ENCODE peak calls at places on chromosomes 16 and 17, in ten cellular contexts. U is stomach, E is sigmoid colon, L is K562, T is HCT116, G is GM23338, Z is transverse colon, X is HL-60, Q is SK-N-SH, A is GM12892. J is an unnamed sample.

GRCh38 chr16:75801307-75801706 is 75.0 kb upstream of the CPHXL start:
- DNase-seq in Z (no peak), A (no peak), G (peak), U (no peak), E (no peak), X (no peak), T (no peak), L (no peak), Q (no peak), J (no peak)

GRCh38 chr16:81578015-81578554 is 133.5 kb downstream of the CMIP start:
- DNase-seq in Z (no peak), L (no peak), T (no peak), Q (no peak), U (no peak), A (no peak), G (no peak), E (no peak), X (no peak), J (no peak)

GRCh38 chr16:86992587-86992986 is 324.6 kb downstream of the C16orf95 start:
- DNase-seq in E (peak), Z (no peak), A (no peak), L (no peak), G (no peak), T (no peak), X (no peak), U (no peak), Q (no peak), J (no peak)

GRCh38 chr16:86500708-86501510 is 9.4 kb upstream of the FOXF1 start:
- DNase-seq in G (no peak), X (no peak), E (peak), Q (no peak), A (no peak), T (no peak), Z (no peak), U (no peak), L (no peak), J (no peak)

GRCh38 chr17:40541873-40542561 is 23.3 kb downstream of the CCR7 start:
- DNase-seq in U (no peak), E (no peak), L (no peak), T (no peak), G (no peak), Z (no peak), Q (no peak), A (no peak), X (no peak), J (no peak)

GRCh38 chr16:14634389-14634725 is 1.6 kb downstream of the BFAR start:
- DNase-seq in G (no peak), Z (peak), Q (no peak), E (no peak), U (no peak), L (no peak), T (no peak), X (no peak), A (no peak), J (no peak)

GRCh38 chr16:67246081-67246944 is 968 bp downstream of the FHOD1 start:
- DNase-seq in A (peak), Q (peak), T (peak), Z (peak), E (peak), G (peak), X (no peak), U (peak), L (peak), J (peak)

GRCh38 chr17:55811536-55811935 is 60.7 kb downstream of the PCTP start:
- DNase-seq in L (no peak), U (no peak), E (peak), T (no peak), Z (no peak), G (no peak), X (no peak), Q (no peak), A (no peak), J (no peak)

GRCh38 chr17:55177159-55177913 is 87.4 kb upstream of the HLF start:
- DNase-seq in E (no peak), Q (no peak), Z (no peak), T (no peak), A (no peak), U (no peak), X (no peak), G (peak), L (no peak), J (no peak)

GRCh38 chr16:81645303-81645702 is 133.8 kb upstream of the PLCG2 start:
- DNase-seq in U (no peak), Q (peak), A (no peak), L (no peak), Z (peak), G (no peak), E (peak), T (no peak), X (no peak), J (peak)

GRCh38 chr16:74487634-74488495 is 66.6 kb upstream of the CLEC18B start:
- DNase-seq in G (no peak), Z (no peak), A (no peak), X (no peak), L (no peak), E (no peak), T (no peak), U (no peak), Q (no peak), J (no peak)

GRCh38 chr17:10193632-10194031 is 4.8 kb downstream of the GAS7 start:
- DNase-seq in E (no peak), A (no peak), Z (no peak), Q (no peak), U (no peak), G (no peak), X (no peak), L (no peak), T (no peak), J (no peak)

GRCh38 chr17:13704333-13704732 is 102.6 kb upstream of the HS3ST3A1 start:
- DNase-seq in E (no peak), L (no peak), X (no peak), U (no peak), A (no peak), T (no peak), Q (no peak), Z (no peak), G (no peak), J (no peak)

GRCh38 chr17:28315846-28316705 is 2.9 kb upstream of the TMEM97 start:
- DNase-seq in X (no peak), U (no peak), Z (no peak), A (no peak), L (no peak), E (no peak), G (no peak), Q (no peak), T (no peak), J (no peak)

GRCh38 chr16:695355-696089 is 5.3 kb upstream of the WDR24 start:
- DNase-seq in X (no peak), T (no peak), Q (no peak), L (peak), A (peak), E (no peak), U (peak), G (peak), Z (peak), J (no peak)

GRCh38 chr17:10735821-10736220 is 6.0 kb upstream of the TMEM220 start:
- DNase-seq in L (no peak), G (no peak), T (no peak), Q (no peak), A (no peak), U (no peak), X (no peak), Z (no peak), E (no peak), J (peak)

GRCh38 chr17:14330492-14330920 is 29.6 kb downstream of the HS3ST3B1 start:
- DNase-seq in E (no peak), U (no peak), Z (peak), A (no peak), T (no peak), G (peak), X (no peak), Q (no peak), L (no peak), J (no peak)

GRCh38 chr17:5897320-5897911 is 172.8 kb upstream of the WSCD1 start:
- DNase-seq in X (no peak), T (no peak), U (no peak), E (no peak), A (no peak), Z (no peak), L (no peak), Q (no peak), G (peak), J (no peak)

GRCh38 chr17:50675627-50676026 is 32.1 kb downstream of the ANKRD40 start:
- DNase-seq in X (no peak), L (no peak), E (peak), Q (no peak), U (peak), G (no peak), Z (peak), A (no peak), T (no peak), J (no peak)

GRCh38 chr17:48814504-48814903 is 2.5 kb downstream of the TTLL6 start:
- DNase-seq in G (peak), Z (peak), A (peak), T (peak), Q (peak), X (no peak), L (peak), U (peak), E (no peak), J (no peak)

GRCh38 chr17:73872816-73873215 is 228.6 kb upstream of the SDK2 start:
- DNase-seq in Z (no peak), X (no peak), G (peak), E (no peak), Q (no peak), A (no peak), U (no peak), L (no peak), T (no peak), J (no peak)

GRCh38 chr17:75723201-75723930 is 2.1 kb downstream of the ITGB4 start:
- DNase-seq in T (no peak), Z (peak), E (no peak), U (peak), X (no peak), Q (no peak), G (no peak), A (no peak), L (no peak), J (no peak)

GRCh38 chr16:68370921-68371651 is 60.3 kb downstream of the PRMT7 start:
- DNase-seq in E (no peak), G (no peak), L (no peak), U (no peak), X (no peak), Z (no peak), T (no peak), Q (no peak), A (no peak), J (no peak)

GRCh38 chr17:14737984-14738651 is 437.2 kb downstream of the HS3ST3B1 start:
- DNase-seq in A (no peak), Z (peak), L (peak), T (no peak), G (peak), Q (no peak), X (peak), E (peak), U (peak), J (peak)

GRCh38 chr17:60103957-60104356 is 25.2 kb upstream of the HEATR6 start:
- DNase-seq in A (no peak), L (no peak), T (no peak), Q (no peak), X (no peak), E (no peak), G (no peak), U (no peak), Z (no peak), J (no peak)

GRCh38 chr17:1940810-1941185 is 84.3 kb downstream of the RTN4RL1 start:
- DNase-seq in A (no peak), X (no peak), G (no peak), L (no peak), Z (no peak), E (no peak), Q (no peak), T (no peak), U (no peak), J (no peak)

GRCh38 chr16:82094942-82095540 is 60.0 kb downstream of the HSD17B2 start:
- DNase-seq in Z (no peak), X (no peak), U (no peak), G (peak), L (no peak), E (no peak), T (no peak), Q (no peak), A (no peak), J (no peak)

GRCh38 chr17:76511562-76512365 is 10.5 kb upstream of the RHBDF2 start:
- DNase-seq in G (no peak), L (no peak), Z (no peak), A (no peak), X (peak), Q (no peak), E (no peak), U (no peak), T (no peak), J (no peak)

GRCh38 chr16:55615071-55615470 is 40.7 kb upstream of the SLC6A2 start:
- DNase-seq in U (no peak), Z (no peak), E (no peak), A (no peak), T (no peak), G (no peak), L (no peak), X (no peak), Q (no peak), J (no peak)

GRCh38 chr16:70660672-70661350 is 14.5 kb downstream of the IL34 start:
- DNase-seq in Q (peak), L (no peak), U (no peak), A (no peak), Z (no peak), T (no peak), G (peak), E (peak), X (no peak), J (no peak)

DNA sequence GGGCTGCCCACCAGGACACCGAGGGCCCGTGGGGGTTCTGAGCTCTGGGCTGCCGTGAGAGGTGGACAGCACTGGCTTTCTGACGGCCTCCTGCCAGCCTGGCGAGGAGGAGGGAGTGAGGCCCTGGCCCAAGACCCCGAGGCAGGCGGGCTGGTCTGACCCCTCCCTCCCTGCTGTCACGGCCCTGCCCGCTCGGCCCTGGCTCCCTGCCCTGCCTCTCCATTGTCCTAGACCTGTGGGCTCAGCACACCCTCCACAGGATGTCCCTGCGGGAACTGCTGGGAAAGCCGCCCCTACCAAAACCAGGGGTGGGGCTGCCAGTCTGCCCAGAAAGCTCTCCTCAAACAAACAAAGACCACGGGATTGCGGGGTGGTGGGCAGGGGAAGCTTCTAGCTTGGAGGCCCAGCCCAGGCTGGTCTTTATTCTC is 20.7 kb downstream of the SPNS2 start:
- DNase-seq in E (peak), L (no peak), T (no peak), G (no peak), Q (no peak), U (peak), A (no peak), Z (no peak), X (no peak), J (no peak)
- TF ChIP-seq POLR2AphosphoS5 in E (no peak), L (no peak), T (no peak), G (no peak), Q (no peak), U (no peak), A (no peak), Z (no peak), X (no peak), J (no peak)

GRCh38 chr17:30926516-30926915 is 4.8 kb downstream of the ADAP2 start:
- DNase-seq in Q (no peak), A (no peak), U (no peak), L (no peak), Z (no peak), X (no peak), G (no peak), T (no peak), E (peak), J (no peak)
- TF ChIP-seq POLR2AphosphoS5 in Q (no peak), A (no peak), U (no peak), L (no peak), Z (no peak), X (no peak), G (no peak), T (no peak), E (no peak), J (no peak)

DNA sequence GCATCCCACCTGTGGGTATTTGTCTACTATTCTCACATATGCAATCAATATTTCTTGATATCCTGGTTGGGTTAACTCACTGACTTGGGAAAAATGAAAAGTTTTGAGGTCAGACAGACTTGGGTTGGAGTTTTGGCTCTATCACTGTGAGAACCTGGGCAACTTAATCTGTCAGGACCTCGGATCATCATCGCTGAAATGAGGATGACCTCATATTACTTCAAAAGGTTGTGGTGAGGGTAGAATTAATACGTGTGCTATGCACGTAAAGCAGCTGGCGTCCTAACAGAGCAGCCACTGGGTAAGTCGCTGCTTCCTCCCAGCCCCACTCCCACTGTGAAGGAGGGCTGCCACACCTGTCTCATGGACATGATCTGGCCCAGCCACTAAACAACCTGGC is 57.3 kb downstream of the COG7 start:
- DNase-seq in L (no peak), Q (no peak), X (no peak), E (no peak), A (no peak), T (no peak), Z (no peak), U (no peak), G (no peak), J (no peak)
- TF ChIP-seq POLR2AphosphoS5 in L (no peak), Q (no peak), X (no peak), E (no peak), A (no peak), T (no peak), Z (no peak), U (no peak), G (no peak), J (no peak)

DNA sequence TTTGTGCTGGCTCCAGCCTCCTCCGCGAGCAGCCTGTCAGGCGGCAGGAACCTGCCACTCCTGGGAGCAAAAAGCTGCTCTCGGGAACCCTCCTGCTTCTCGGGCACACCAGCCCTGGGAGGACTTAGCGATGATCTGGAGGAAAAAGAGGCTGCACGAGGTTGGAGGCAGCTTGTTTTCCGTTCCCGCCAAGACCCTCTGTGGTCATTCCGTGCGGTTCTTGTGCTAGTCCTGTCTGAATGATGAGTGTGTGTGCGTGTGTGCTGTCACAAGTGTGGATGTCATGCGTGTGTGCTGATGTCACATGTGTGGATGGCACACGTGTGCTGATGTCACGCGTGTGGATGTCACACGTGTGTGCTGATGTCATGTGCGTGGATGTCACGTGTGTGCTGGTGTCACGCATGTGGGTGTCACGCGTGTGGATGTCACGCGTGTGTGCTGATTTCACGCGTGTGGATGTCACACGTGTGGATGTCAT is 150.0 kb downstream of the NPIPB11 start:
- DNase-seq in Z (no peak), T (no peak), Q (no peak), X (no peak), L (no peak), G (peak), E (peak), A (no peak), U (no peak), J (no peak)
- TF ChIP-seq POLR2AphosphoS5 in Z (no peak), T (no peak), Q (no peak), X (no peak), L (no peak), G (no peak), E (no peak), A (no peak), U (no peak), J (no peak)

GRCh38 chr17:79022507-79022991 is 1.4 kb upstream of the C1QTNF1 start:
- DNase-seq in Z (no peak), L (no peak), Q (no peak), X (no peak), A (no peak), U (peak), E (peak), T (no peak), G (no peak), J (peak)
- TF ChIP-seq POLR2AphosphoS5 in Z (no peak), L (no peak), Q (no peak), X (no peak), A (no peak), U (peak), E (no peak), T (no peak), G (no peak), J (no peak)

GRCh38 chr16:71924710-71925109 is 29.4 kb downstream of the IST1 start:
- DNase-seq in L (no peak), Q (no peak), A (no peak), G (no peak), X (no peak), Z (no peak), U (no peak), T (no peak), E (no peak), J (no peak)

GRCh38 chr16:71929048-71929447 is 33.7 kb downstream of the IST1 start:
- DNase-seq in G (no peak), L (no peak), E (peak), Z (peak), T (no peak), A (no peak), X (no peak), Q (no peak), U (no peak), J (no peak)

GRCh38 chr16:71930013-71930563 is 34.8 kb downstream of the IST1 start:
- DNase-seq in U (no peak), A (no peak), Z (no peak), T (no peak), L (no peak), E (no peak), Q (no peak), X (no peak), G (no peak), J (no peak)

GRCh38 chr16:71927787-71928186 is 32.5 kb downstream of the IST1 start:
- DNase-seq in Z (no peak), X (no peak), Q (no peak), T (no peak), A (no peak), E (no peak), U (no peak), G (no peak), L (no peak), J (no peak)

DNA sequence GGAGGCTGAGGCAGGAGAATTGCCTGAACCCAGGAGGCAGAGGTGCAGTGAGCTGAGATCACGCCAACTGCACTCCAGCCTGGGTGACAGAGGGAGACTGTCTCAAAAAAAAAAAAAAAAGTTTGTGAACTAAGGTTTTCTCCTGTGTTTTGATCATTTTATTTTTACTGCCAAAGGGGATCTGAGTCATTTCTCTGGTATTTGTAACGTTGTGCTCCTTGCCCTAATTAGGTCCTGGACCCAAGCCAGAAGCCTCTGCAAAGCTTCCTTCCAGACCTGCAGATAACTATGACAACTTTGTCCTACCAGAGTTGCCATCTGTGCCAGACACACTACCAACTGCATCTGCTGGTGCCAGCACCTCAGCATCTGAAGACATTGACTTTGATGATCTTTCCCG is 32.1 kb downstream of the IST1 start:
- DNase-seq in U (peak), Q (no peak), L (no peak), Z (peak), X (no peak), E (peak), G (no peak), A (no peak), T (peak), J (no peak)
- TF ChIP-seq POLR2AphosphoS5 in U (no peak), Q (peak), L (no peak), Z (peak), X (no peak), E (no peak), G (no peak), A (no peak), T (no peak), J (no peak)

GRCh38 chr17:46732754-46733398 is 85.6 kb downstream of the WNT3 start:
- DNase-seq in G (peak), E (no peak), Q (no peak), X (no peak), A (no peak), Z (no peak), T (no peak), U (no peak), L (no peak), J (no peak)
- TF ChIP-seq POLR2AphosphoS5 in G (no peak), E (no peak), Q (no peak), X (no peak), A (no peak), Z (no peak), T (no peak), U (no peak), L (no peak), J (no peak)

GRCh38 chr17:44315760-44316731 is 7.6 kb downstream of the RUNDC3A start:
- DNase-seq in X (no peak), Q (peak), U (no peak), A (no peak), L (peak), E (no peak), T (no peak), G (peak), Z (no peak), J (no peak)
- TF ChIP-seq POLR2AphosphoS5 in X (no peak), Q (no peak), U (no peak), A (no peak), L (no peak), E (no peak), T (no peak), G (peak), Z (no peak), J (no peak)

GRCh38 chr17:36049643-36050042 is 14.4 kb upstream of the CCL18 start:
- DNase-seq in X (no peak), U (no peak), A (no peak), E (no peak), L (no peak), G (no peak), Q (no peak), T (no peak), Z (no peak), J (no peak)
- TF ChIP-seq POLR2AphosphoS5 in X (no peak), U (no peak), A (no peak), E (no peak), L (no peak), G (no peak), Q (no peak), T (no peak), Z (no peak), J (no peak)

J was measured in suprapubic skin.